ENCODE peak calls at places on chromosome 14, in eight cellular contexts. One of them, this sample, is unnamed.

GRCh38 chr14:91996951-91997371 is 42.9 kb downstream of the TRIP11 start:
- DNase-seq in Karpas-422: peak
- DNase-seq in stimulated activated CD8-positive, alpha-beta memory T cell treated with anti-CD3 and anti-CD28 coated beads, Interleukin-2, amount 100 ng/mL, for 48 hours: no peak
- DNase-seq in NCI-H524: peak
- DNase-seq in NAMALWA: peak
- DNase-seq in WTC11: no peak
- DNase-seq in T-helper 22 cell: no peak
- DNase-seq in activated T-cell treated with anti-CD3 and anti-CD28 coated beads, Interleukin-2, amount 50 U/mL, for 72 hours: no peak
- DNase-seq in this sample: no peak

GRCh38 chr14:91231446-91231845 is 13.1 kb downstream of the GPR68 start:
- DNase-seq in NAMALWA: no peak
- DNase-seq in T-helper 22 cell: no peak
- DNase-seq in WTC11: no peak
- DNase-seq in NCI-H524: no peak
- DNase-seq in stimulated activated CD8-positive, alpha-beta memory T cell treated with anti-CD3 and anti-CD28 coated beads, Interleukin-2, amount 100 ng/mL, for 48 hours: no peak
- DNase-seq in Karpas-422: no peak
- DNase-seq in activated T-cell treated with anti-CD3 and anti-CD28 coated beads, Interleukin-2, amount 50 U/mL, for 72 hours: no peak
- DNase-seq in this sample: no peak

GRCh38 chr14:69879175-69880047 is at the start of gene SMOC1:
- DNase-seq in WTC11: peak
- DNase-seq in NCI-H524: peak
- DNase-seq in activated T-cell treated with anti-CD3 and anti-CD28 coated beads, Interleukin-2, amount 50 U/mL, for 72 hours: peak
- DNase-seq in Karpas-422: no peak
- DNase-seq in T-helper 22 cell: no peak
- DNase-seq in stimulated activated CD8-positive, alpha-beta memory T cell treated with anti-CD3 and anti-CD28 coated beads, Interleukin-2, amount 100 ng/mL, for 48 hours: peak
- DNase-seq in NAMALWA: no peak
- DNase-seq in this sample: peak

GRCh38 chr14:65486856-65487255 is 74.3 kb downstream of the FUT8 start:
- DNase-seq in stimulated activated CD8-positive, alpha-beta memory T cell treated with anti-CD3 and anti-CD28 coated beads, Interleukin-2, amount 100 ng/mL, for 48 hours: no peak
- DNase-seq in T-helper 22 cell: no peak
- DNase-seq in activated T-cell treated with anti-CD3 and anti-CD28 coated beads, Interleukin-2, amount 50 U/mL, for 72 hours: no peak
- DNase-seq in WTC11: no peak
- DNase-seq in NAMALWA: no peak
- DNase-seq in Karpas-422: no peak
- DNase-seq in NCI-H524: no peak
- DNase-seq in this sample: no peak

GRCh38 chr14:59464651-59465569 is at the start of gene GPR135:
- DNase-seq in activated T-cell treated with anti-CD3 and anti-CD28 coated beads, Interleukin-2, amount 50 U/mL, for 72 hours: peak
- DNase-seq in Karpas-422: peak
- DNase-seq in stimulated activated CD8-positive, alpha-beta memory T cell treated with anti-CD3 and anti-CD28 coated beads, Interleukin-2, amount 100 ng/mL, for 48 hours: peak
- DNase-seq in NAMALWA: no peak
- DNase-seq in WTC11: peak
- DNase-seq in T-helper 22 cell: peak
- DNase-seq in NCI-H524: peak
- DNase-seq in this sample: peak

GRCh38 chr14:93939304-93940229 is 12.4 kb downstream of the FAM181A start:
- DNase-seq in WTC11: peak
- DNase-seq in NAMALWA: peak
- DNase-seq in activated T-cell treated with anti-CD3 and anti-CD28 coated beads, Interleukin-2, amount 50 U/mL, for 72 hours: peak
- DNase-seq in stimulated activated CD8-positive, alpha-beta memory T cell treated with anti-CD3 and anti-CD28 coated beads, Interleukin-2, amount 100 ng/mL, for 48 hours: peak
- DNase-seq in T-helper 22 cell: peak
- DNase-seq in Karpas-422: peak
- DNase-seq in NCI-H524: peak
- DNase-seq in this sample: peak

GRCh38 chr14:95255487-95255886 is 64.2 kb downstream of the CLMN start:
- DNase-seq in WTC11: peak
- DNase-seq in NCI-H524: no peak
- DNase-seq in Karpas-422: peak
- DNase-seq in activated T-cell treated with anti-CD3 and anti-CD28 coated beads, Interleukin-2, amount 50 U/mL, for 72 hours: peak
- DNase-seq in T-helper 22 cell: no peak
- DNase-seq in NAMALWA: peak
- DNase-seq in stimulated activated CD8-positive, alpha-beta memory T cell treated with anti-CD3 and anti-CD28 coated beads, Interleukin-2, amount 100 ng/mL, for 48 hours: no peak
- DNase-seq in this sample: peak

GRCh38 chr14:94312481-94313246 is 10.5 kb downstream of the SERPINA6 start:
- DNase-seq in WTC11: no peak
- DNase-seq in Karpas-422: no peak
- DNase-seq in NAMALWA: no peak
- DNase-seq in T-helper 22 cell: no peak
- DNase-seq in activated T-cell treated with anti-CD3 and anti-CD28 coated beads, Interleukin-2, amount 50 U/mL, for 72 hours: no peak
- DNase-seq in NCI-H524: no peak
- DNase-seq in stimulated activated CD8-positive, alpha-beta memory T cell treated with anti-CD3 and anti-CD28 coated beads, Interleukin-2, amount 100 ng/mL, for 48 hours: no peak
- DNase-seq in this sample: no peak

GRCh38 chr14:35818346-35819115 is 7.6 kb upstream of the BRMS1L start:
- DNase-seq in stimulated activated CD8-positive, alpha-beta memory T cell treated with anti-CD3 and anti-CD28 coated beads, Interleukin-2, amount 100 ng/mL, for 48 hours: no peak
- DNase-seq in NCI-H524: peak
- DNase-seq in activated T-cell treated with anti-CD3 and anti-CD28 coated beads, Interleukin-2, amount 50 U/mL, for 72 hours: peak
- DNase-seq in T-helper 22 cell: no peak
- DNase-seq in Karpas-422: peak
- DNase-seq in WTC11: no peak
- DNase-seq in NAMALWA: peak
- DNase-seq in this sample: peak

GRCh38 chr14:53278602-53279506 is 125.7 kb upstream of the DDHD1 start:
- DNase-seq in Karpas-422: peak
- DNase-seq in activated T-cell treated with anti-CD3 and anti-CD28 coated beads, Interleukin-2, amount 50 U/mL, for 72 hours: no peak
- DNase-seq in NAMALWA: peak
- DNase-seq in stimulated activated CD8-positive, alpha-beta memory T cell treated with anti-CD3 and anti-CD28 coated beads, Interleukin-2, amount 100 ng/mL, for 48 hours: no peak
- DNase-seq in NCI-H524: no peak
- DNase-seq in T-helper 22 cell: no peak
- DNase-seq in WTC11: no peak
- DNase-seq in this sample: no peak

GRCh38 chr14:91614187-91614586 is 104.1 kb upstream of the PPP4R3A start:
- DNase-seq in stimulated activated CD8-positive, alpha-beta memory T cell treated with anti-CD3 and anti-CD28 coated beads, Interleukin-2, amount 100 ng/mL, for 48 hours: no peak
- DNase-seq in T-helper 22 cell: no peak
- DNase-seq in NCI-H524: no peak
- DNase-seq in NAMALWA: no peak
- DNase-seq in Karpas-422: no peak
- DNase-seq in activated T-cell treated with anti-CD3 and anti-CD28 coated beads, Interleukin-2, amount 50 U/mL, for 72 hours: no peak
- DNase-seq in WTC11: no peak
- DNase-seq in this sample: no peak

GRCh38 chr14:74475678-74476077 is 17.4 kb downstream of the NPC2 start:
- DNase-seq in NAMALWA: no peak
- DNase-seq in Karpas-422: no peak
- DNase-seq in NCI-H524: no peak
- DNase-seq in stimulated activated CD8-positive, alpha-beta memory T cell treated with anti-CD3 and anti-CD28 coated beads, Interleukin-2, amount 100 ng/mL, for 48 hours: no peak
- DNase-seq in T-helper 22 cell: no peak
- DNase-seq in activated T-cell treated with anti-CD3 and anti-CD28 coated beads, Interleukin-2, amount 50 U/mL, for 72 hours: no peak
- DNase-seq in WTC11: no peak
- DNase-seq in this sample: no peak

GRCh38 chr14:21308132-21308478 is 28.2 kb downstream of the RPGRIP1 start:
- DNase-seq in stimulated activated CD8-positive, alpha-beta memory T cell treated with anti-CD3 and anti-CD28 coated beads, Interleukin-2, amount 100 ng/mL, for 48 hours: no peak
- DNase-seq in activated T-cell treated with anti-CD3 and anti-CD28 coated beads, Interleukin-2, amount 50 U/mL, for 72 hours: no peak
- DNase-seq in WTC11: no peak
- DNase-seq in T-helper 22 cell: no peak
- DNase-seq in Karpas-422: peak
- DNase-seq in NCI-H524: no peak
- DNase-seq in NAMALWA: no peak
- DNase-seq in this sample: no peak

GRCh38 chr14:54866588-54866987 is 36.0 kb downstream of the GCH1 start:
- DNase-seq in Karpas-422: no peak
- DNase-seq in NCI-H524: no peak
- DNase-seq in activated T-cell treated with anti-CD3 and anti-CD28 coated beads, Interleukin-2, amount 50 U/mL, for 72 hours: no peak
- DNase-seq in NAMALWA: no peak
- DNase-seq in WTC11: no peak
- DNase-seq in T-helper 22 cell: no peak
- DNase-seq in stimulated activated CD8-positive, alpha-beta memory T cell treated with anti-CD3 and anti-CD28 coated beads, Interleukin-2, amount 100 ng/mL, for 48 hours: no peak
- DNase-seq in this sample: no peak

GRCh38 chr14:68777644-68778043 is 15.2 kb downstream of the ZFP36L1 start:
- DNase-seq in stimulated activated CD8-positive, alpha-beta memory T cell treated with anti-CD3 and anti-CD28 coated beads, Interleukin-2, amount 100 ng/mL, for 48 hours: no peak
- DNase-seq in NAMALWA: no peak
- DNase-seq in T-helper 22 cell: no peak
- DNase-seq in activated T-cell treated with anti-CD3 and anti-CD28 coated beads, Interleukin-2, amount 50 U/mL, for 72 hours: no peak
- DNase-seq in NCI-H524: no peak
- DNase-seq in Karpas-422: no peak
- DNase-seq in WTC11: no peak
- DNase-seq in this sample: no peak

GRCh38 chr14:56482306-56482705 is 97.3 kb upstream of the TMEM260 start:
- DNase-seq in T-helper 22 cell: no peak
- DNase-seq in NAMALWA: peak
- DNase-seq in activated T-cell treated with anti-CD3 and anti-CD28 coated beads, Interleukin-2, amount 50 U/mL, for 72 hours: no peak
- DNase-seq in Karpas-422: peak
- DNase-seq in stimulated activated CD8-positive, alpha-beta memory T cell treated with anti-CD3 and anti-CD28 coated beads, Interleukin-2, amount 100 ng/mL, for 48 hours: no peak
- DNase-seq in NCI-H524: peak
- DNase-seq in WTC11: peak
- DNase-seq in this sample: peak

GRCh38 chr14:50008562-50009355 is 107.6 kb downstream of the VCPKMT start:
- DNase-seq in Karpas-422: no peak
- DNase-seq in NAMALWA: no peak
- DNase-seq in activated T-cell treated with anti-CD3 and anti-CD28 coated beads, Interleukin-2, amount 50 U/mL, for 72 hours: no peak
- DNase-seq in stimulated activated CD8-positive, alpha-beta memory T cell treated with anti-CD3 and anti-CD28 coated beads, Interleukin-2, amount 100 ng/mL, for 48 hours: no peak
- DNase-seq in T-helper 22 cell: no peak
- DNase-seq in NCI-H524: no peak
- DNase-seq in WTC11: no peak
- DNase-seq in this sample: no peak